ENCODE peak calls at places on chromosomes 2 and 18, in seven cellular contexts. One of them, this sample, is unnamed.

GRCh38 chr2:32450851-32451250 is 94.0 kb downstream of the BIRC6 start:
- DNase-seq in GM23248: peak; percentile 28
- DNase-seq in hepatocyte: no peak
- DNase-seq in PC-3: no peak
- DNase-seq in GM23338: no peak
- DNase-seq in neural progenitor cell: no peak
- DNase-seq in MM.1S: no peak
- DNase-seq in this sample: no peak

GRCh38 chr2:29056452-29056851 is 17.9 kb downstream of the PCARE start:
- DNase-seq in MM.1S: no peak
- DNase-seq in PC-3: no peak
- DNase-seq in hepatocyte: no peak
- DNase-seq in GM23338: no peak
- DNase-seq in GM23248: no peak
- DNase-seq in neural progenitor cell: no peak
- DNase-seq in this sample: no peak

GRCh38 chr2:26184555-26185303 is 11.8 kb downstream of the GAREM2 start:
- DNase-seq in neural progenitor cell: peak; percentile 92
- DNase-seq in MM.1S: peak; percentile 82
- DNase-seq in PC-3: no peak
- DNase-seq in GM23338: peak; percentile 84
- DNase-seq in GM23248: peak; percentile 95
- DNase-seq in hepatocyte: peak; percentile 93
- DNase-seq in this sample: peak; percentile 30

GRCh38 chr18:75031717-75032317 is 177.1 kb downstream of the PTGR3 start:
- DNase-seq in GM23248: no peak
- DNase-seq in neural progenitor cell: no peak
- DNase-seq in MM.1S: no peak
- DNase-seq in GM23338: no peak
- DNase-seq in PC-3: no peak
- DNase-seq in hepatocyte: no peak
- DNase-seq in this sample: no peak

GRCh38 chr2:58207189-58207588 is 33.9 kb downstream of the FANCL start:
- DNase-seq in hepatocyte: no peak
- DNase-seq in GM23338: peak; percentile 64
- DNase-seq in MM.1S: no peak
- DNase-seq in PC-3: no peak
- DNase-seq in neural progenitor cell: peak; percentile 39
- DNase-seq in GM23248: no peak
- DNase-seq in this sample: no peak

GRCh38 chr2:111205774-111206173 is 85.1 kb downstream of the BCL2L11 start:
- DNase-seq in GM23338: no peak
- DNase-seq in neural progenitor cell: no peak
- DNase-seq in PC-3: no peak
- DNase-seq in MM.1S: no peak
- DNase-seq in GM23248: no peak
- DNase-seq in hepatocyte: no peak
- DNase-seq in this sample: no peak

GRCh38 chr18:34787931-34788532 is 77.9 kb downstream of the DTNA start:
- DNase-seq in GM23248: peak; percentile 66
- DNase-seq in MM.1S: peak; percentile 69
- DNase-seq in PC-3: peak; percentile 58
- DNase-seq in neural progenitor cell: peak; percentile 75
- DNase-seq in GM23338: peak; percentile 83
- DNase-seq in hepatocyte: peak; percentile 80
- DNase-seq in this sample: peak; percentile 47

GRCh38 chr2:40400336-40400953 is 51.4 kb downstream of the SLC8A1 start:
- DNase-seq in neural progenitor cell: no peak
- DNase-seq in hepatocyte: no peak
- DNase-seq in GM23338: peak; percentile 10
- DNase-seq in GM23248: peak; percentile 57
- DNase-seq in PC-3: peak; percentile 26
- DNase-seq in MM.1S: no peak
- DNase-seq in this sample: no peak

GRCh38 chr2:147873859-147874483 is 29.1 kb downstream of the ACVR2A start:
- DNase-seq in MM.1S: no peak
- DNase-seq in neural progenitor cell: no peak
- DNase-seq in hepatocyte: no peak
- DNase-seq in GM23248: no peak
- DNase-seq in PC-3: no peak
- DNase-seq in GM23338: no peak
- DNase-seq in this sample: no peak

GRCh38 chr2:176619504-176619903 is 350.3 kb downstream of the MTX2 start:
- DNase-seq in PC-3: no peak
- DNase-seq in neural progenitor cell: no peak
- DNase-seq in GM23338: no peak
- DNase-seq in hepatocyte: no peak
- DNase-seq in MM.1S: no peak
- DNase-seq in GM23248: no peak
- DNase-seq in this sample: no peak

GRCh38 chr2:215843579-215843978 is 169.8 kb downstream of the MREG start:
- DNase-seq in MM.1S: no peak
- DNase-seq in neural progenitor cell: no peak
- DNase-seq in GM23338: no peak
- DNase-seq in PC-3: peak; percentile 93
- DNase-seq in hepatocyte: no peak
- DNase-seq in GM23248: peak; percentile 95
- DNase-seq in this sample: no peak

GRCh38 chr18:30763913-30764350 is 278.6 kb downstream of the DSC3 start:
- DNase-seq in hepatocyte: peak; percentile 51
- DNase-seq in GM23338: peak; percentile 88
- DNase-seq in PC-3: peak; percentile 11
- DNase-seq in neural progenitor cell: peak; percentile 72
- DNase-seq in GM23248: no peak
- DNase-seq in MM.1S: no peak
- DNase-seq in this sample: no peak

GRCh38 chr2:230658577-230658876 is 54.1 kb upstream of the CAB39 start:
- DNase-seq in hepatocyte: no peak
- DNase-seq in GM23248: no peak
- DNase-seq in PC-3: no peak
- DNase-seq in GM23338: no peak
- DNase-seq in neural progenitor cell: no peak
- DNase-seq in MM.1S: no peak
- DNase-seq in this sample: no peak
- H3K4me1 ChIP-seq in hepatocyte: no peaks in the 10 kb centered on the region
- H3K4me1 ChIP-seq in GM23248: no peaks in the 10 kb centered on the region
- H3K4me1 ChIP-seq in PC-3: peaks cover 7% of the 10 kb centered on the region
- H3K4me1 ChIP-seq in GM23338: peaks cover 8% of the 10 kb centered on the region
- H3K4me1 ChIP-seq in neural progenitor cell: no peaks in the 10 kb centered on the region
- H3K4me1 ChIP-seq in MM.1S: peaks cover 31% of the 10 kb centered on the region
- H3K4me1 ChIP-seq in this sample: peaks cover 17% of the 10 kb centered on the region

GRCh38 chr2:67268806-67269205 is 128.3 kb upstream of the ETAA1 start:
- DNase-seq in MM.1S: no peak
- DNase-seq in neural progenitor cell: no peak
- DNase-seq in PC-3: peak; percentile 82
- DNase-seq in GM23248: peak; percentile 78
- DNase-seq in hepatocyte: no peak
- DNase-seq in GM23338: no peak
- DNase-seq in this sample: no peak
- H3K27ac ChIP-seq in MM.1S: no peak overlapping the region
- H3K27ac ChIP-seq in neural progenitor cell: no peak overlapping the region
- H3K27ac ChIP-seq in PC-3: peak overlapping the region; percentile 77
- H3K27ac ChIP-seq in GM23248: no peak overlapping the region
- H3K27ac ChIP-seq in hepatocyte: no peak overlapping the region
- H3K27ac ChIP-seq in GM23338: no peak overlapping the region
- H3K27ac ChIP-seq in this sample: no peak overlapping the region

GRCh38 chr2:74703373-74703772 is 49.3 kb downstream of the SEMA4F start:
- DNase-seq in GM23338: no peak
- DNase-seq in hepatocyte: no peak
- DNase-seq in PC-3: no peak
- DNase-seq in GM23248: no peak
- DNase-seq in MM.1S: no peak
- DNase-seq in neural progenitor cell: no peak
- DNase-seq in this sample: no peak
- TF ChIP-seq EZH2phosphoT487 in GM23338: no peak
- TF ChIP-seq EZH2phosphoT487 in hepatocyte: no peak
- TF ChIP-seq EZH2phosphoT487 in PC-3: no peak
- TF ChIP-seq EZH2phosphoT487 in GM23248: no peak
- TF ChIP-seq EZH2phosphoT487 in MM.1S: no peak
- TF ChIP-seq EZH2phosphoT487 in neural progenitor cell: no peak
- TF ChIP-seq EZH2phosphoT487 in this sample: no peak

GRCh38 chr18:28152354-28152753 is 24.6 kb downstream of the CDH2 start:
- DNase-seq in MM.1S: no peak
- DNase-seq in neural progenitor cell: no peak
- DNase-seq in hepatocyte: no peak
- DNase-seq in PC-3: no peak
- DNase-seq in GM23248: no peak
- DNase-seq in GM23338: peak; percentile 15
- DNase-seq in this sample: no peak
- H3K4me1 ChIP-seq in MM.1S: no peaks in the 10 kb centered on the region
- H3K4me1 ChIP-seq in neural progenitor cell: peaks cover 78% of the 10 kb centered on the region
- H3K4me1 ChIP-seq in hepatocyte: peaks cover 12% of the 10 kb centered on the region
- H3K4me1 ChIP-seq in PC-3: no peaks in the 10 kb centered on the region
- H3K4me1 ChIP-seq in GM23248: peaks cover 25% of the 10 kb centered on the region
- H3K4me1 ChIP-seq in GM23338: peaks cover 53% of the 10 kb centered on the region
- H3K4me1 ChIP-seq in this sample: no peaks in the 10 kb centered on the region

GRCh38 chr2:160365691-160366367 is 127.8 kb downstream of the RBMS1 start:
- DNase-seq in GM23338: no peak
- DNase-seq in hepatocyte: peak; percentile 38
- DNase-seq in neural progenitor cell: no peak
- DNase-seq in PC-3: no peak
- DNase-seq in GM23248: peak; percentile 66
- DNase-seq in MM.1S: peak; percentile 85
- DNase-seq in this sample: no peak
- H3K27ac ChIP-seq in GM23338: no peak overlapping the region
- H3K27ac ChIP-seq in hepatocyte: peak overlapping the region; percentile 2
- H3K27ac ChIP-seq in neural progenitor cell: no peak overlapping the region
- H3K27ac ChIP-seq in PC-3: peak overlapping the region; percentile 33
- H3K27ac ChIP-seq in GM23248: peak overlapping the region; percentile 88
- H3K27ac ChIP-seq in MM.1S: peak overlapping the region; percentile 71
- H3K27ac ChIP-seq in this sample: no peak overlapping the region

GRCh38 chr18:73797419-73797818 is 350.2 kb downstream of the FBXO15 start:
- DNase-seq in hepatocyte: no peak
- DNase-seq in GM23338: no peak
- DNase-seq in PC-3: no peak
- DNase-seq in neural progenitor cell: no peak
- DNase-seq in GM23248: no peak
- DNase-seq in MM.1S: no peak
- DNase-seq in this sample: no peak

GRCh38 chr18:73790582-73790981 is 357.1 kb downstream of the FBXO15 start:
- DNase-seq in hepatocyte: no peak
- DNase-seq in PC-3: no peak
- DNase-seq in neural progenitor cell: no peak
- DNase-seq in GM23248: no peak
- DNase-seq in GM23338: no peak
- DNase-seq in MM.1S: no peak
- DNase-seq in this sample: no peak

GRCh38 chr18:73791081-73791480 is 356.6 kb downstream of the FBXO15 start:
- DNase-seq in MM.1S: no peak
- DNase-seq in neural progenitor cell: no peak
- DNase-seq in GM23338: no peak
- DNase-seq in hepatocyte: no peak
- DNase-seq in GM23248: peak; percentile 35
- DNase-seq in PC-3: no peak
- DNase-seq in this sample: no peak

GRCh38 chr18:73793386-73793785 is 354.2 kb downstream of the FBXO15 start:
- DNase-seq in GM23338: no peak
- DNase-seq in MM.1S: no peak
- DNase-seq in hepatocyte: peak; percentile 48
- DNase-seq in GM23248: peak; percentile 5
- DNase-seq in neural progenitor cell: no peak
- DNase-seq in PC-3: peak; percentile 70
- DNase-seq in this sample: no peak
- TF ChIP-seq EZH2phosphoT487 in GM23338: no peak
- TF ChIP-seq EZH2phosphoT487 in MM.1S: no peak
- TF ChIP-seq EZH2phosphoT487 in hepatocyte: no peak
- TF ChIP-seq EZH2phosphoT487 in GM23248: no peak
- TF ChIP-seq EZH2phosphoT487 in neural progenitor cell: no peak
- TF ChIP-seq EZH2phosphoT487 in PC-3: no peak
- TF ChIP-seq EZH2phosphoT487 in this sample: no peak

GRCh38 chr2:23078799-23079434 is 306.1 kb upstream of the KLHL29 start:
- DNase-seq in MM.1S: no peak
- DNase-seq in neural progenitor cell: no peak
- DNase-seq in GM23248: no peak
- DNase-seq in hepatocyte: no peak
- DNase-seq in GM23338: no peak
- DNase-seq in PC-3: no peak
- DNase-seq in this sample: no peak
- H3K4me1 ChIP-seq in MM.1S: no peaks in the 10 kb centered on the region
- H3K4me1 ChIP-seq in neural progenitor cell: peaks cover 5% of the 10 kb centered on the region
- H3K4me1 ChIP-seq in GM23248: no peaks in the 10 kb centered on the region
- H3K4me1 ChIP-seq in hepatocyte: no peaks in the 10 kb centered on the region
- H3K4me1 ChIP-seq in GM23338: no peaks in the 10 kb centered on the region
- H3K4me1 ChIP-seq in PC-3: no peaks in the 10 kb centered on the region
- H3K4me1 ChIP-seq in this sample: no peaks in the 10 kb centered on the region